ENCODE peak calls at places on chromosomes 11 and 22, in six cellular contexts. A is breast epithelium; V is OCI-LY7; G is coronary artery; N is AG04450; M is CD8-positive, alpha-beta T cell. O is an unnamed sample.

GRCh38 chr11:121141051-121141450 is 40.0 kb downstream of the TECTA start:
- DNase-seq in A (no peak), V (no peak), G (no peak), N (no peak), M (no peak), O (no peak)

GRCh38 chr11:61880050-61880449 is 11.3 kb downstream of the FADS3 start:
- DNase-seq in A (no peak), V (peak), G (no peak), N (no peak), M (no peak), O (no peak)

GRCh38 chr22:48794906-48795305 is 1032.8 kb downstream of the BRD1 start:
- DNase-seq in A (no peak), V (no peak), G (no peak), N (no peak), M (no peak), O (no peak)

GRCh38 chr11:62855571-62856332 is 16.4 kb upstream of the WDR74 start:
- DNase-seq in A (peak), V (peak), G (peak), N (peak), M (peak), O (peak)

GRCh38 chr11:10518123-10518522 is 22.9 kb downstream of the RNF141 start:
- DNase-seq in A (no peak), V (no peak), G (no peak), N (no peak), M (no peak), O (no peak)

GRCh38 chr22:46525681-46526483 is 11.5 kb downstream of the CELSR1 start:
- DNase-seq in A (no peak), V (no peak), G (no peak), N (no peak), M (no peak), O (no peak)

GRCh38 chr11:128157423-128158298 is 429.7 kb downstream of the ETS1 start:
- DNase-seq in A (no peak), V (peak), G (no peak), N (peak), M (peak), O (peak)

GRCh38 chr11:131977854-131978253 is 607.4 kb downstream of the NTM start:
- DNase-seq in A (no peak), V (no peak), G (no peak), N (peak), M (no peak), O (no peak)

GRCh38 chr11:34605481-34606325 is 15.2 kb upstream of the EHF start:
- DNase-seq in A (no peak), V (no peak), G (no peak), N (no peak), M (no peak), O (no peak)

GRCh38 chr11:59560702-59561469 is 49.5 kb downstream of the OR4D9 start:
- DNase-seq in A (peak), V (peak), G (peak), N (no peak), M (peak), O (peak)

GRCh38 chr11:104490182-104490581 is 326.2 kb upstream of the PDGFD start:
- DNase-seq in A (no peak), V (no peak), G (no peak), N (no peak), M (no peak), O (no peak)

GRCh38 chr11:119791701-119792151 is 62.7 kb upstream of the NECTIN1 start:
- DNase-seq in A (no peak), V (no peak), G (no peak), N (no peak), M (no peak), O (peak)

GRCh38 chr22:44574057-44574456 is 76.0 kb upstream of the RTL6 start:
- DNase-seq in A (peak), V (no peak), G (no peak), N (no peak), M (no peak), O (no peak)

GRCh38 chr22:50691521-50691920 is 18.9 kb downstream of the SHANK3 start:
- DNase-seq in A (no peak), V (peak), G (no peak), N (no peak), M (no peak), O (no peak)

GRCh38 chr11:72015511-72016061 is 16.9 kb downstream of the IL18BP start:
- DNase-seq in A (peak), V (peak), G (peak), N (no peak), M (no peak), O (no peak)

GRCh38 chr22:40670058-40670457 is 9.2 kb upstream of the MCHR1 start:
- DNase-seq in A (no peak), V (no peak), G (no peak), N (no peak), M (no peak), O (no peak)

GRCh38 chr11:19912206-19913118 is 199.8 kb downstream of the NAV2 start:
- DNase-seq in A (no peak), V (no peak), G (no peak), N (no peak), M (no peak), O (no peak)

GRCh38 chr22:20424937-20425587 is 12.6 kb downstream of the SCARF2 start:
- DNase-seq in A (no peak), V (no peak), G (no peak), N (no peak), M (no peak), O (peak)

GRCh38 chr22:19892249-19892879 is 37.7 kb upstream of the GNB1L start:
- DNase-seq in A (no peak), V (peak), G (no peak), N (no peak), M (no peak), O (no peak)

GRCh38 chr11:123707606-123708205 is 33.8 kb downstream of the ZNF202 start:
- DNase-seq in A (no peak), V (peak), G (no peak), N (peak), M (peak), O (peak)

GRCh38 chr11:94804874-94805273 is 36.7 kb downstream of the AMOTL1 start:
- DNase-seq in A (no peak), V (no peak), G (no peak), N (no peak), M (no peak), O (no peak)

GRCh38 chr11:40293655-40294342 is 1165.7 kb downstream of the LRRC4C start:
- DNase-seq in A (peak), V (peak), G (peak), N (peak), M (no peak), O (peak)

GRCh38 chr11:65516135-65516968 is 8.5 kb upstream of the SCYL1 start:
- DNase-seq in A (no peak), V (no peak), G (no peak), N (no peak), M (no peak), O (no peak)
- H3K27ac ChIP-seq in A (no peak), V (no peak), G (no peak), N (no peak), M (no peak), O (peak)

DNA sequence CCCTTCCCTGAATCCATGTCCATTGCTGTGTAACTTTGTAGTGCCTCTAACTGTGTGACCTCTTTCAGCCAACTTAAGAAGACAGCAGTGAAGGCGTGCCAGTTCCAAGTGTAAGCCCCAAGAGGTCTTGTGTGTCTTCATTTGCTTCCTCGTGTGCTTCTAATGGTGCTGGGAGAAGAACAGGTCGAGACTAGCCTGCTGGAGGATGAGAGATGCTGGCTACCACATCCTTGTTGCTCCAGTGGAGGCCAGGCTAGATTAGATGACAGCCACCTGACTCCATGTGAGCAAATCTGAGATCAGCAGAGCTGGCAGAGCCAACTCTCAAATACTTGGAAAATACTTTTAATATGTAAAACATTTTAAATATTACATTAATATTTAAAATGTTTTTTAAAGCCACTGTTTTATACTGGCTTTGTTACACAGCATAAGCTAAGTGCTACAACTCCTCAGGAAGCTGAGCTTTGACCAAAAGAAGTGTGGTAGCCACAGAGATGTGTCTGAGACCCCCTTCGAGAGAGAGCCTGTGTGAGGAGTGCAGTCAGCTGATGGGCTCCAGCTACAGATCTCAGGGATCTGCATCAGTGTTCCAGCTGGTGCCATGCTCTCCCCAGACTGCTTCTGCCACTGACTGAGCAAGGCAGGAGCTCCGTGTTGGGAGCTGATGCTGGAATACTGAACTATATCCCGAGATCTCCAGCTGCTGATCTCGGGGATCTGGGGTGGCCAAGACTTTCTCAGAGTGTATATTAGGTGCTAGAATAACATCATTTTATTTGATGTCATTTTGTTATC is 8.9 kb downstream of the KCNJ11 start:
- DNase-seq in A (no peak), V (no peak), G (peak), N (no peak), M (no peak), O (no peak)
- H3K27ac ChIP-seq in A (no peak), V (no peak), G (no peak), N (no peak), M (no peak), O (no peak)

GRCh38 chr11:117229931-117230285 is 2.0 kb downstream of the PCSK7 start:
- DNase-seq in A (no peak), V (no peak), G (peak), N (no peak), M (no peak), O (no peak)
- H3K27ac ChIP-seq in A (no peak), V (peak), G (no peak), N (no peak), M (peak), O (no peak)

GRCh38 chr11:68298659-68299516 is 13.5 kb upstream of the LRP5 start:
- DNase-seq in A (no peak), V (no peak), G (no peak), N (no peak), M (no peak), O (no peak)

GRCh38 chr11:68300076-68300830 is 12.1 kb upstream of the LRP5 start:
- DNase-seq in A (no peak), V (no peak), G (no peak), N (no peak), M (no peak), O (no peak)

GRCh38 chr11:68303083-68303482 is 9.3 kb upstream of the LRP5 start:
- DNase-seq in A (no peak), V (no peak), G (no peak), N (no peak), M (no peak), O (no peak)

GRCh38 chr11:68303982-68304780 is 8.2 kb upstream of the LRP5 start:
- DNase-seq in A (no peak), V (no peak), G (no peak), N (no peak), M (no peak), O (no peak)

DNA sequence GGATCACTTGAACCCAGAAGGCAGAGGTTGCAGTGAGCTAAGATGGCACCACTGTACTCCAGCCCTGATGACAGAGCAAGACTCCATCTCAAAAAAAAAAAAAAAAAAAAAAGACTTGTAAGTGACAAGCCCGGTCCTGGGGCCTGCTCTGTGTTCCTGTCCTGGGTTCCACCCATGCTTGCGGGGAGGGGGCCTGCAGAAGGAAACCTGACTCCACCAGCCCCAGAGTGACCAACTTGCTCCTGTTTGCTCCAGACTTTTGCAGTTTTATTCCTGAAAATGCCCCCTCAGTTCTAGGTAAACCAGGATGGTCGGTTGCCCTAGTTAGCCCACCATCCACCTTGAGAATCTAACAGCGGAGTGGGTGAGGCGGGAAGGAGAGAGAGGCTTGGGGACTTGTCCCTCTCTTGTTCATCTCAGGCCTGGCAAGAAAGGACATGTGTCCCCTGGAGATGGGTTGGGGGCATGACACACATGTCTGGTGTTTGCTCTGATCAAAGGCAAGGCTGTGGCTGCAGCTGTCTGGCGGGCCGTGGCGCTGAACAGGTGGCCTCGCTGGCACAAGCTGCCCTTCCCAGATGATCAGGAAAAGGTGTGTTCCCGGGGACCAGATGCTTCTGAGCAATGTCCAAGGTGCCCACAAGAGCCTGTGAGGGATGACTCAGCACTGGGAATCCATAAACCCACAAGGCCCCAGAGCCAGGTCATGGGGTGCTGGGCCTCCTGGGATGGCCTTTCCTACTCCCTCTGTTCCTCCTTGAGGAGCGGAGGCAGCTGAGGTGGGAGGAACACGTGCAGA is 9.9 kb upstream of the LRP5 start:
- DNase-seq in A (no peak), V (no peak), G (peak), N (no peak), M (no peak), O (no peak)
- H3K27ac ChIP-seq in A (no peak), V (no peak), G (no peak), N (no peak), M (no peak), O (no peak)